ENCODE peak calls at places on chromosomes 4 and X, in six cellular contexts. W is H1, F is IMR-90, P is mesendoderm, S is neuronal stem cell, K is mesenchymal stem cell. T is an unnamed sample.

GRCh38 chr4:70544279-70544870 is 26.0 kb downstream of the AMTN start:
- DNase-seq in F (peak), S (peak), P (peak), W (no peak), K (peak), T (peak)

GRCh38 chr4:37358748-37359147 is 114.2 kb downstream of the NWD2 start:
- DNase-seq in F (no peak), W (no peak), P (no peak), K (no peak), S (no peak), T (no peak)

GRCh38 chrX:30572004-30572403 is 5.6 kb downstream of the TASL start:
- DNase-seq in P (no peak), S (no peak), W (no peak), F (no peak), K (no peak), T (no peak)

GRCh38 chr4:7970031-7970946 is 30.6 kb upstream of the AFAP1 start:
- DNase-seq in W (no peak), S (no peak), F (peak), K (peak), P (peak), T (peak)

GRCh38 chrX:153888344-153888743 is 2.4 kb upstream of the L1CAM start:
- DNase-seq in F (no peak), P (no peak), K (no peak), S (no peak), W (no peak), T (no peak)

GRCh38 chrX:121365572-121366161 is 318.3 kb downstream of the GLUD2 start:
- DNase-seq in S (no peak), F (no peak), W (no peak), K (no peak), P (peak), T (peak)

GRCh38 chrX:1600406-1601050 is 9.1 kb downstream of the AKAP17A start:
- DNase-seq in K (no peak), S (no peak), P (no peak), W (no peak), F (no peak), T (no peak)

GRCh38 chr4:183721207-183722081 is 62.4 kb downstream of the TRAPPC11 start:
- DNase-seq in P (peak), W (peak), K (no peak), F (peak), S (no peak), T (peak)

GRCh38 chr4:8769645-8770517 is 101.8 kb downstream of the HMX1 start:
- DNase-seq in W (no peak), P (no peak), S (no peak), K (no peak), F (no peak), T (no peak)

GRCh38 chrX:55056820-55057690 is 17.8 kb upstream of the PAGE2B start:
- DNase-seq in W (no peak), P (peak), S (no peak), F (peak), K (peak), T (no peak)

GRCh38 chr4:89295415-89295927 is 12.1 kb downstream of the GPRIN3 start:
- DNase-seq in K (no peak), S (no peak), W (no peak), F (no peak), P (no peak), T (no peak)

GRCh38 chr4:102036619-102037376 is 246.3 kb downstream of the BANK1 start:
- DNase-seq in P (peak), W (no peak), K (no peak), F (peak), S (no peak), T (no peak)

GRCh38 chrX:28581522-28581921 is 5.7 kb upstream of the IL1RAPL1 start:
- DNase-seq in F (no peak), W (no peak), K (no peak), S (no peak), P (no peak), T (no peak)

GRCh38 chr4:130689182-130689581 is 1593.2 kb downstream of the C4orf33 start:
- DNase-seq in W (no peak), P (no peak), F (no peak), S (no peak), K (no peak), T (no peak)

GRCh38 chr4:96317924-96318323 is 478.0 kb downstream of the PDHA2 start:
- DNase-seq in K (no peak), W (no peak), F (no peak), S (no peak), P (no peak), T (no peak)

GRCh38 chrX:96918864-96919263 is 35.2 kb downstream of the RPA4 start:
- DNase-seq in K (no peak), S (no peak), F (no peak), W (no peak), P (no peak), T (no peak)

GRCh38 chr4:6620891-6621555 is 19.5 kb upstream of the MRFAP1 start:
- DNase-seq in F (no peak), P (peak), W (no peak), S (no peak), K (no peak), T (no peak)

GRCh38 chr4:26858035-26858918 is 2.4 kb upstream of the STIM2 start:
- DNase-seq in K (peak), W (no peak), P (peak), S (no peak), F (no peak), T (no peak)

GRCh38 chrX:53682885-53683555 is 3.5 kb downstream of the HUWE1 start:
- DNase-seq in W (peak), S (no peak), F (peak), K (peak), P (peak), T (peak)

GRCh38 chrX:149074429-149074828 is 430.7 kb downstream of the IDS start:
- DNase-seq in W (no peak), K (peak), S (no peak), F (no peak), P (peak), T (no peak)

GRCh38 chr4:793109-793861 is 32.6 kb downstream of the CPLX1 start:
- DNase-seq in W (no peak), P (peak), F (no peak), K (no peak), S (no peak), T (no peak)

DNA sequence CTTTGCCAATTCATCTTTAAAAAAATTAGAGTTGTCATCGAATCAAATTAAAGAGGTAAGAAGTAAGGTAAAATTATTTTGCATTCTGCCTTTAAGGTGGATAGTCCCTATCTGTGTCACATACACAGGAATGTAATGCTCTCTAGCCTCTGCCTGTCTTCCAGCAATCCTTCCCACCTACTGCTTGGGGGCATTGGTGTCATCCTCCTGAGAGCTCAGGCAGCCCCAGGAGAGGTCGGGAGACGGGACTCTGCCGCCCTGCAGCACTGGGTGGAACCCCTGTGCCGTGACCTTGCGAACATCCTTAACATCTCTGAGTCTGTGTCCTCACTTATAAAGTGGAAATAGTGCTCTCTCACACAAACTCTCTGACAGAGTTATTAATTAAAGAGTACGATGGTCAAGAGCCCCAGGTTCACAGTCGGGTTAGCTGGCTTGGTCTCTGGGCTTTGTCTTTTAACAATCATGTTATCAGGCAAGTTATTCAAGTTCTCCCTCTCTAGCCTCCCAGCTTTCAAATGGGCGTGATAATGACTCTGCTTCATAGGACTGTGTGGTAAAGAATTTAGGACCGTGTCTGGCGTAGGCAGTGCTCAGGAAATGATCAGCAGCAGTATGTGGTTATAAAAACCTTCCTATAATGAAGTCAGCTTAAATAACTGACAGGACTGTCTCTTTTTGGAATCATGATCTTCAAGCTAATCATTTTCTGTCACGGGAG is 10.2 kb downstream of the TLR3 start:
- DNase-seq in W (no peak), S (no peak), K (no peak), F (no peak), P (peak), T (peak)
- H3K4me3 ChIP-seq in W (no peak), S (no peak), K (no peak), F (no peak), P (no peak), T (no peak)

DNA sequence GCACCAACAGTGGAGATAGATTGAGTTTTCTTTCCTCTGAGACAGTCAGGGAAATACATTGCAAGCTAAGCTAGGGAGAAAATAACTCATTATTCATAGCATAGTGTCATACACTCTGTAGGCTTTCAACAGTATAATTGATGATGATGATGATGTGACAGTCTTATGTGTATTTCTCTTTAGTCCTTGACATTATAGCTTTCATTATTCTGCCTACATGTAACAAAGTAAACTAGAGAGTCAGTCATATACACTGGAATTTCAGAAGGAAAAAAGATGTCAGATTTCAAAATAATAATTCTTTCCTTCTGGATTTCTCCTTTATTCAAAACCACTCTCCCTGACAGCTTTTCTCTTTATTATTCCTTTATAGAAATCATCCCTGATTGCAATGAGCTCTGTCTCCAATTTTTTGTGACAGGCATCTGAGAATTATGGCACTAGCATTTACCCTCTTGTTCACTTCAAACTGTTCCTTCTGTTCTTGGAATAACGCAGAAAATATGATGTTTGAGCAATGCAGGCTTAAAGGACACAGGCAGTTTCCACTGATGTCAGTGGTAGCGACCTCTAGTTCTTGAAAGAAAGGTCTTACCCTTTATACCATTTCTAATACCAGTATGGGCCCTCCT is 169.1 kb upstream of the EPHA5 start:
- DNase-seq in F (no peak), P (no peak), S (no peak), K (no peak), W (no peak), T (no peak)
- H3K4ac ChIP-seq in F (no peak), P (no peak), S (no peak), K (no peak), W (no peak), T (no peak)

GRCh38 chr4:25312496-25313193 is at the start of gene ZCCHC4:
- DNase-seq in F (peak), P (peak), S (peak), K (peak), W (peak), T (peak)
- H4K8ac ChIP-seq in F (peak), P (no peak), S (no peak), K (peak), W (peak), T (peak)

DNA sequence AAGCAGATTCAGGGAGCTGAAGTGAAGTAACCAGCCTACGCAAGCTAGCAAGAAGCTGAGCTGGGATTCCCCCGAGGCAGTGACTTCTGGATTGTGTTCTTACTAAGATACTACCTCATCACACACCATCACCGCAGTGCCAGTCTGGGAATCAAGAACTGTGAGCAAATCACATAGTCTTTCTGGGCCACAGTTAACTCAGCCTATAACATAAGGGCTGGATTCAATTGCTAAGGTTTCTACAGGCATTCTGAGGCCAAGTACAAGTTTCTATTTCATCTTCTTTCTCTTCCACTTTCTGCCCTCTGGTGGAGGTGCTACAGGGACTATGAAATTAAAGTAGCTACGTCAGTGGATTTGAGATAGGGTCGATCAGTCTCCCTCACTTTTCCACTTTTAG is 1.4 kb upstream of the CORIN start:
- DNase-seq in P (peak), S (no peak), F (peak), W (no peak), K (peak), T (peak)
- H3K4me3 ChIP-seq in P (no peak), S (no peak), F (no peak), W (no peak), K (no peak), T (no peak)